ENCODE peak calls at places on chromosomes 16 and 17, in seven cellular contexts. U, Z, V, E, C, I and Y are unnamed samples.

GRCh38 chr16:57061084-57061905 is 31.1 kb upstream of the CPNE2 start:
- DNase-seq in U (no peak), C (peak; percentile 32), E (peak; percentile 85), V (no peak), Z (no peak), I (no peak), Y (peak; percentile 48)

GRCh38 chr16:19008770-19009169 is 25.0 kb downstream of the TMC7 start:
- DNase-seq in Z (no peak), C (no peak), V (no peak), U (no peak), I (no peak), E (no peak), Y (no peak)

GRCh38 chr16:70701998-70702397 is 16.1 kb upstream of the MTSS2 start:
- DNase-seq in C (no peak), Z (no peak), E (peak; percentile 84), I (no peak), V (no peak), U (no peak), Y (no peak)

GRCh38 chr16:24652209-24652712 is 77.2 kb upstream of the TNRC6A start:
- DNase-seq in C (no peak), V (no peak), Z (no peak), I (peak; percentile 8), E (no peak), U (no peak), Y (no peak)

GRCh38 chr16:3223913-3224515 is 10.9 kb downstream of the ZNF200 start:
- DNase-seq in Z (no peak), U (no peak), C (no peak), V (no peak), I (no peak), E (no peak), Y (no peak)

GRCh38 chr17:50209472-50210248 is 8.2 kb upstream of the COL1A1 start:
- DNase-seq in C (peak; percentile 57), U (no peak), E (no peak), Z (no peak), V (no peak), I (no peak), Y (peak; percentile 45)

GRCh38 chr17:80653856-80654255 is 109.2 kb downstream of the RPTOR start:
- DNase-seq in I (no peak), U (no peak), C (no peak), E (no peak), V (no peak), Z (no peak), Y (no peak)

GRCh38 chr17:63082952-63083351 is 116.9 kb downstream of the TANC2 start:
- DNase-seq in V (no peak), C (no peak), I (no peak), U (no peak), Z (no peak), E (no peak), Y (peak; percentile 9)

GRCh38 chr16:77816293-77816692 is 27.9 kb downstream of the VAT1L start:
- DNase-seq in V (no peak), U (no peak), C (no peak), E (no peak), Z (no peak), I (no peak), Y (peak; percentile 64)

GRCh38 chr17:46194393-46195216 is 1.4 kb upstream of the KANSL1 start:
- DNase-seq in V (peak; percentile 22), I (peak; percentile 49), E (peak; percentile 60), U (no peak), C (no peak), Z (peak; percentile 69), Y (peak; percentile 58)

GRCh38 chr17:19327039-19327776 is 35.3 kb downstream of the B9D1 start:
- DNase-seq in I (no peak), V (no peak), E (no peak), U (no peak), Z (no peak), C (no peak), Y (peak; percentile 90)

GRCh38 chr17:46942441-46943217 is 19.7 kb downstream of the GOSR2 start:
- DNase-seq in C (peak; percentile 74), Z (peak; percentile 32), V (no peak), U (peak; percentile 78), I (peak; percentile 55), E (peak; percentile 43), Y (peak; percentile 72)

GRCh38 chr16:80122155-80122554 is 418.6 kb upstream of the DYNLRB2 start:
- DNase-seq in I (peak; percentile 4), U (no peak), C (no peak), Z (no peak), E (no peak), V (no peak), Y (no peak)

GRCh38 chr16:75075688-75076268 is 40.8 kb downstream of the LDHD start:
- DNase-seq in Z (no peak), E (peak; percentile 70), I (no peak), C (no peak), V (no peak), U (no peak), Y (no peak)

GRCh38 chr17:36674278-36674650 is 72.9 kb downstream of the MRM1 start:
- DNase-seq in E (peak; percentile 67), I (no peak), V (peak; percentile 41), U (no peak), Z (no peak), C (no peak), Y (peak; percentile 4)

GRCh38 chr17:52138350-52138749 is 20.2 kb downstream of the CA10 start:
- DNase-seq in U (no peak), Z (no peak), E (no peak), V (no peak), C (no peak), I (no peak), Y (peak; percentile 54)

GRCh38 chr17:77285594-77286390 is 145.0 kb downstream of the SEC14L1 start:
- DNase-seq in E (peak; percentile 66), U (no peak), C (peak; percentile 85), V (no peak), Z (no peak), I (peak; percentile 75), Y (peak; percentile 94)

GRCh38 chr16:31093132-31093703 is 1.4 kb downstream of the VKORC1 start:
- DNase-seq in I (peak; percentile 38), E (peak; percentile 36), Z (no peak), V (no peak), C (no peak), U (peak; percentile 50), Y (peak; percentile 54)

GRCh38 chr16:894136-894535 is 76.6 kb downstream of the LMF1 start:
- DNase-seq in V (no peak), Z (no peak), C (no peak), I (no peak), U (peak; percentile 28), E (no peak), Y (no peak)

GRCh38 chr17:13297198-13297597 is 279.4 kb upstream of the ELAC2 start:
- DNase-seq in V (no peak), I (no peak), Z (no peak), E (peak; percentile 99), C (no peak), U (no peak), Y (no peak)

GRCh38 chr17:80473701-80474100 is 2.7 kb downstream of the NPTX1 start:
- DNase-seq in Z (no peak), C (no peak), U (no peak), V (no peak), E (no peak), I (no peak), Y (no peak)

GRCh38 chr17:70343134-70343533 is 173.8 kb downstream of the KCNJ2 start:
- DNase-seq in I (no peak), C (no peak), Z (no peak), V (no peak), E (no peak), U (no peak), Y (no peak)

GRCh38 chr16:10886739-10887269 is 9.8 kb downstream of the CIITA start:
- DNase-seq in V (no peak), U (no peak), E (no peak), I (no peak), C (no peak), Z (peak; percentile 78), Y (no peak)

GRCh38 chr16:85291302-85292148 is 179.3 kb upstream of the CIBAR2 start:
- DNase-seq in U (peak; percentile 73), I (no peak), Z (no peak), C (peak; percentile 66), V (no peak), E (no peak), Y (no peak)